ENCODE peak calls at places on chromosome 1, in nine cellular contexts. C is heart left ventricle; R is PC-9; A is endothelial cell; W is effector memory CD8-positive, alpha-beta T cell; E is right atrium auricular region; D is heart right ventricle; Q is posterior vena cava; B is globus pallidus. T is an unnamed sample.

GRCh38 chr1:156407344-156407743 is 38.3 kb downstream of the RHBG start:
- DNase-seq in C (no peak), R (no peak), A (no peak), W (no peak), E (no peak), D (no peak), Q (no peak), B (peak), T (no peak)

GRCh38 chr1:40633563-40634376 is 31.7 kb downstream of the RIMS3 start:
- DNase-seq in C (peak), R (no peak), A (no peak), W (no peak), E (no peak), D (peak), Q (no peak), B (no peak), T (no peak)

GRCh38 chr1:154386643-154387352 is 18.3 kb upstream of the IL6R start:
- DNase-seq in C (no peak), R (no peak), A (no peak), W (peak), E (no peak), D (no peak), Q (no peak), B (no peak), T (no peak)

GRCh38 chr1:90839323-90839722 is 122.2 kb upstream of the BARHL2 start:
- DNase-seq in C (no peak), R (no peak), A (no peak), W (no peak), E (no peak), D (no peak), Q (no peak), B (no peak), T (no peak)

GRCh38 chr1:169877800-169878491 is 15.8 kb downstream of the SCYL3 start:
- DNase-seq in C (no peak), R (no peak), A (no peak), W (no peak), E (no peak), D (no peak), Q (no peak), B (no peak), T (no peak)

GRCh38 chr1:235552146-235552716 is 48.0 kb upstream of the B3GALNT2 start:
- DNase-seq in C (peak), R (no peak), A (no peak), W (no peak), E (no peak), D (peak), Q (no peak), B (no peak), T (no peak)

GRCh38 chr1:63698001-63698838 is 75.6 kb upstream of the ROR1 start:
- DNase-seq in C (peak), R (no peak), A (no peak), W (no peak), E (peak), D (peak), Q (no peak), B (peak), T (no peak)

GRCh38 chr1:209497729-209498128 is 85.8 kb upstream of the CAMK1G start:
- DNase-seq in C (no peak), R (no peak), A (no peak), W (no peak), E (no peak), D (no peak), Q (no peak), B (no peak), T (no peak)

GRCh38 chr1:26037904-26038303 is 8.0 kb downstream of the SLC30A2 start:
- DNase-seq in C (no peak), R (no peak), A (no peak), W (no peak), E (no peak), D (no peak), Q (no peak), B (no peak), T (no peak)

GRCh38 chr1:98704474-98704873 is 43.0 kb downstream of the SNX7 start:
- DNase-seq in C (no peak), R (no peak), A (peak), W (no peak), E (no peak), D (no peak), Q (no peak), B (peak), T (peak)

GRCh38 chr1:7975212-7975865 is 13.8 kb downstream of the PARK7 start:
- DNase-seq in C (peak), R (peak), A (peak), W (no peak), E (peak), D (peak), Q (no peak), B (peak), T (peak)

GRCh38 chr1:22319608-22320007 is 132.0 kb upstream of the ZBTB40 start:
- DNase-seq in C (no peak), R (no peak), A (no peak), W (no peak), E (no peak), D (no peak), Q (no peak), B (no peak), T (no peak)

GRCh38 chr1:96236156-96236739 is 485.3 kb upstream of the PTBP2 start:
- DNase-seq in C (no peak), R (peak), A (peak), W (no peak), E (no peak), D (peak), Q (no peak), B (peak), T (no peak)

GRCh38 chr1:169460193-169460833 is 25.4 kb downstream of the SLC19A2 start:
- DNase-seq in C (no peak), R (no peak), A (peak), W (no peak), E (no peak), D (no peak), Q (no peak), B (no peak), T (peak)

GRCh38 chr1:85413169-85413568 is 51.8 kb downstream of the DDAH1 start:
- DNase-seq in C (no peak), R (no peak), A (no peak), W (no peak), E (no peak), D (no peak), Q (no peak), B (no peak), T (no peak)

GRCh38 chr1:86846166-86846647 is 67.7 kb downstream of the SELENOF start:
- DNase-seq in C (no peak), R (no peak), A (no peak), W (no peak), E (no peak), D (no peak), Q (no peak), B (no peak), T (no peak)

GRCh38 chr1:153945795-153946621 is 510 bp downstream of the DENND4B start:
- DNase-seq in C (peak), R (peak), A (peak), W (peak), E (peak), D (peak), Q (peak), B (peak), T (peak)

GRCh38 chr1:228921473-228921872 is 186.2 kb downstream of the RHOU start:
- DNase-seq in C (no peak), R (no peak), A (no peak), W (no peak), E (no peak), D (no peak), Q (no peak), B (peak), T (no peak)

GRCh38 chr1:151820940-151821339 is 10.7 kb downstream of the RORC start:
- DNase-seq in C (no peak), R (no peak), A (no peak), W (no peak), E (no peak), D (no peak), Q (no peak), B (no peak), T (no peak)

T was measured in H9.